ENCODE peak calls at places on chromosomes 7 and 10, in four cellular contexts. One of them, this sample, is unnamed.

GRCh38 chr7:106057962-106058901 is 53.9 kb downstream of the SYPL1 start:
- DNase-seq in right lobe of liver: no peak
- DNase-seq in choroid plexus epithelial cell: no peak
- DNase-seq in occipital lobe: peak
- DNase-seq in this sample: no peak

GRCh38 chr10:22652988-22653431 is 61.4 kb downstream of the PIP4K2A start:
- DNase-seq in occipital lobe: no peak
- DNase-seq in choroid plexus epithelial cell: no peak
- DNase-seq in right lobe of liver: no peak
- DNase-seq in this sample: no peak

GRCh38 chr10:16754765-16755164 is 62.5 kb downstream of the RSU1 start:
- DNase-seq in choroid plexus epithelial cell: no peak
- DNase-seq in occipital lobe: no peak
- DNase-seq in right lobe of liver: no peak
- DNase-seq in this sample: no peak

GRCh38 chr10:130108934-130109604 is 1.6 kb downstream of the C10orf143 start:
- DNase-seq in choroid plexus epithelial cell: no peak
- DNase-seq in right lobe of liver: no peak
- DNase-seq in occipital lobe: no peak
- DNase-seq in this sample: no peak

GRCh38 chr7:137762334-137762733 is 84.4 kb downstream of the DGKI start:
- DNase-seq in right lobe of liver: no peak
- DNase-seq in choroid plexus epithelial cell: no peak
- DNase-seq in occipital lobe: no peak
- DNase-seq in this sample: no peak

GRCh38 chr10:95542330-95542729 is 18.8 kb downstream of the SORBS1 start:
- DNase-seq in choroid plexus epithelial cell: no peak
- DNase-seq in right lobe of liver: no peak
- DNase-seq in occipital lobe: no peak
- DNase-seq in this sample: no peak

GRCh38 chr7:36278069-36278766 is 111.4 kb upstream of the ANLN start:
- DNase-seq in occipital lobe: no peak
- DNase-seq in choroid plexus epithelial cell: no peak
- DNase-seq in right lobe of liver: peak
- DNase-seq in this sample: peak

GRCh38 chr10:8146650-8147049 is 92.2 kb downstream of the GATA3 start:
- DNase-seq in right lobe of liver: no peak
- DNase-seq in choroid plexus epithelial cell: no peak
- DNase-seq in occipital lobe: no peak
- DNase-seq in this sample: no peak

GRCh38 chr10:17729630-17730029 is 22.4 kb upstream of the TMEM236 start:
- DNase-seq in right lobe of liver: no peak
- DNase-seq in occipital lobe: no peak
- DNase-seq in choroid plexus epithelial cell: no peak
- DNase-seq in this sample: no peak

GRCh38 chr7:136009488-136010079 is 32.4 kb upstream of the MTPN start:
- DNase-seq in occipital lobe: no peak
- DNase-seq in choroid plexus epithelial cell: peak
- DNase-seq in right lobe of liver: no peak
- DNase-seq in this sample: no peak

This sample was measured in left lobe of liver.